ENCODE peak calls at places on chromosomes 2 and 18, in five cellular contexts. K, D, E, L and H are unnamed samples.

GRCh38 chr18:24023185-24023814 is 8.7 kb downstream of the TTC39C start:
- DNase-seq in D (no peak), E (peak; percentile 11), L (no peak), K (no peak), H (no peak)

GRCh38 chr2:145725876-145726275 is 1206.0 kb upstream of the ZEB2 start:
- DNase-seq in D (no peak), K (no peak), L (no peak), E (no peak), H (no peak)

GRCh38 chr2:98637401-98638144 is 29.2 kb downstream of the UNC50 start:
- DNase-seq in D (peak; percentile 58), E (no peak), L (no peak), K (no peak), H (no peak)

GRCh38 chr2:10389596-10389995 is 58.5 kb downstream of the ODC1 start:
- DNase-seq in K (peak; percentile 41), E (no peak), L (no peak), D (no peak), H (no peak)

GRCh38 chr2:173159794-173160463 is 84.3 kb downstream of the MAP3K20 start:
- DNase-seq in D (no peak), E (no peak), L (no peak), K (peak; percentile 75), H (no peak)

GRCh38 chr18:9765505-9765904 is 57.4 kb downstream of the RAB31 start:
- DNase-seq in D (no peak), E (no peak), K (no peak), L (peak; percentile 3), H (no peak)

GRCh38 chr2:149235837-149236236 is 94.5 kb upstream of the LYPD6 start:
- DNase-seq in E (no peak), K (no peak), L (no peak), D (no peak), H (no peak)

GRCh38 chr2:30234180-30234971 is 3.0 kb downstream of the LBH start:
- DNase-seq in E (peak; percentile 36), L (no peak), D (peak; percentile 65), K (peak; percentile 90), H (no peak)

GRCh38 chr2:108267117-108267516 is 21.6 kb upstream of the SULT1C2 start:
- DNase-seq in K (no peak), E (no peak), D (no peak), L (no peak), H (no peak)

GRCh38 chr18:44869533-44869932 is 188.8 kb downstream of the SETBP1 start:
- DNase-seq in E (no peak), D (no peak), K (no peak), L (no peak), H (no peak)

GRCh38 chr2:234468503-234468902 is 28.4 kb downstream of the ARL4C start:
- DNase-seq in E (no peak), K (no peak), L (no peak), D (no peak), H (no peak)